ENCODE peak calls at places on chromosomes 13 and 19, in six cellular contexts. I, H, F, X, L and R are unnamed samples.

GRCh38 chr13:45473627-45474026 is 8.9 kb downstream of the COG3 start:
- DNase-seq in I (peak; percentile 37), X (no peak), F (no peak), L (peak; percentile 21), H (no peak), R (no peak)

GRCh38 chr19:1430201-1430621 is 8.0 kb upstream of the RPS15 start:
- DNase-seq in F (no peak), H (no peak), I (no peak), X (no peak), L (peak; percentile 60), R (no peak)

GRCh38 chr19:277581-278165 is 13.5 kb downstream of the PLPP2 start:
- DNase-seq in I (peak; percentile 77), H (peak; percentile 35), L (peak; percentile 83), X (peak; percentile 60), F (peak; percentile 63), R (peak; percentile 34)

GRCh38 chr19:12647490-12648071 is 19.0 kb downstream of the MAN2B1 start:
- DNase-seq in I (peak; percentile 92), X (peak; percentile 86), H (no peak), L (peak; percentile 68), F (no peak), R (no peak)

GRCh38 chr13:97028441-97029299 is 34.4 kb upstream of the OXGR1 start:
- DNase-seq in I (peak; percentile 37), X (peak; percentile 79), H (peak; percentile 40), F (peak; percentile 59), L (peak; percentile 96), R (peak; percentile 58)

GRCh38 chr13:45521292-45521691 is 56.6 kb downstream of the COG3 start:
- DNase-seq in F (no peak), H (peak; percentile 86), L (peak; percentile 38), I (no peak), X (no peak), R (peak; percentile 68)

GRCh38 chr19:28472843-28473242 is 740.1 kb downstream of the UQCRFS1 start:
- DNase-seq in F (no peak), L (peak; percentile 44), I (no peak), X (no peak), H (no peak), R (no peak)

GRCh38 chr13:20431687-20432384 is 93.8 kb downstream of the CRYL1 start:
- DNase-seq in H (no peak), F (no peak), X (no peak), L (no peak), I (no peak), R (no peak)

GRCh38 chr13:110057052-110057451 is 249.9 kb downstream of the COL4A1 start:
- DNase-seq in L (no peak), F (no peak), H (no peak), X (no peak), I (no peak), R (no peak)

GRCh38 chr19:38975861-38976271 is 324 bp upstream of the FBXO17 start:
- DNase-seq in L (peak; percentile 12), I (peak; percentile 56), H (peak; percentile 31), X (peak; percentile 68), F (peak; percentile 37), R (peak; percentile 61)

GRCh38 chr19:43596842-43597461 is 557 bp downstream of the ZNF576 start:
- DNase-seq in H (peak; percentile 13), X (no peak), L (no peak), I (no peak), F (no peak), R (peak; percentile 23)

GRCh38 chr19:49542446-49542845 is 14.6 kb downstream of the RCN3 start:
- DNase-seq in X (no peak), H (no peak), L (no peak), F (no peak), I (no peak), R (no peak)

GRCh38 chr13:40116008-40116407 is 460.5 kb downstream of the COG6 start:
- DNase-seq in L (peak; percentile 46), H (peak; percentile 40), I (no peak), X (no peak), F (no peak), R (peak; percentile 88)

GRCh38 chr19:23436318-23436717 is 41.0 kb upstream of the ZNF91 start:
- DNase-seq in X (peak; percentile 55), F (no peak), L (peak; percentile 15), H (no peak), I (no peak), R (no peak)

GRCh38 chr19:38549061-38549460 is 68.7 kb downstream of the MAP4K1 start:
- DNase-seq in I (no peak), X (no peak), L (no peak), H (no peak), F (no peak), R (no peak)

GRCh38 chr13:26929971-26930730 is 169.6 kb upstream of the GPR12 start:
- DNase-seq in F (peak; percentile 78), H (peak; percentile 64), X (peak; percentile 96), I (peak; percentile 83), L (peak; percentile 84), R (peak; percentile 71)

GRCh38 chr19:10720607-10721125 is 2.8 kb downstream of the DNM2 start:
- DNase-seq in X (no peak), F (no peak), L (no peak), I (no peak), H (no peak), R (no peak)

GRCh38 chr19:58550362-58551122 is 4.4 kb downstream of the CHMP2A start:
- DNase-seq in H (no peak), X (no peak), I (no peak), L (no peak), F (no peak), R (no peak)

GRCh38 chr19:35363001-35363590 is 4.8 kb downstream of the FFAR3 start:
- DNase-seq in H (no peak), F (no peak), L (no peak), X (no peak), I (peak; percentile 4), R (no peak)

GRCh38 chr13:106507560-106508274 is 27.7 kb downstream of the EFNB2 start:
- DNase-seq in L (peak; percentile 75), F (no peak), I (no peak), H (peak; percentile 95), X (no peak), R (peak; percentile 94)

GRCh38 chr19:8515317-8515716 is 1.4 kb upstream of the ZNF414 start:
- DNase-seq in H (no peak), F (no peak), X (no peak), L (no peak), I (no peak), R (no peak)

GRCh38 chr19:47036233-47036651 is 12.2 kb downstream of the TMEM160 start:
- DNase-seq in H (no peak), X (no peak), I (no peak), L (no peak), F (no peak), R (no peak)

GRCh38 chr19:2275588-2276428 is 6.2 kb downstream of the PEAK3 start:
- DNase-seq in L (peak; percentile 76), H (no peak), I (peak; percentile 64), X (no peak), F (no peak), R (no peak)

GRCh38 chr13:71499235-71499634 is 367.8 kb downstream of the DACH1 start:
- DNase-seq in X (no peak), H (no peak), L (no peak), F (no peak), I (no peak), R (peak; percentile 17)

GRCh38 chr13:39879286-39880035 is 224.0 kb downstream of the COG6 start:
- DNase-seq in X (no peak), L (no peak), F (no peak), H (no peak), I (no peak), R (no peak)

GRCh38 chr13:109704771-109705628 is 81.4 kb downstream of the IRS2 start:
- DNase-seq in H (no peak), I (no peak), X (no peak), L (peak; percentile 59), F (no peak), R (no peak)

DNA sequence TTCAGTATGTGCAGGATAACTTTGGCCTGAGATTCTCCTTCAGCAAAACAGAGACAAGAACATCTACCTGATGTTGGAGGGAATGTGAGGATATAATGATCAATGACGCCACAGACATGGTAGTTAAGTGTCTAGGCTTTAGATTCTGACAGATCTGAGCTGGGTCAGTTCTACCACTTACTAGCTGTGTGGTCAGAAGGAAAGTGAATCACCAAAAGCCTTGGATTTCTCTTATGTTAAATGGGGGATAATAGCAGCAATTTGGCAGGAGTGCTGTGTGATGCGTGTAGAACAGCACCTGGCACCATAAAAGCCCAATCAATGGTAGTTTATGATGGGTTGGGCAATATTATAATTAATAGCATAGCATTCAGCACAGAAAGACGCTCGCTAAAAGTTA is 41.7 kb downstream of the RXFP2 start:
- DNase-seq in L (no peak), X (no peak), H (peak; percentile 18), I (no peak), F (no peak), R (no peak)
- H3K14ac ChIP-seq in L (no peak overlapping the region), X (no peak overlapping the region), H (no peak overlapping the region), I (no peak overlapping the region), F (no peak overlapping the region), R (no peak overlapping the region)

DNA sequence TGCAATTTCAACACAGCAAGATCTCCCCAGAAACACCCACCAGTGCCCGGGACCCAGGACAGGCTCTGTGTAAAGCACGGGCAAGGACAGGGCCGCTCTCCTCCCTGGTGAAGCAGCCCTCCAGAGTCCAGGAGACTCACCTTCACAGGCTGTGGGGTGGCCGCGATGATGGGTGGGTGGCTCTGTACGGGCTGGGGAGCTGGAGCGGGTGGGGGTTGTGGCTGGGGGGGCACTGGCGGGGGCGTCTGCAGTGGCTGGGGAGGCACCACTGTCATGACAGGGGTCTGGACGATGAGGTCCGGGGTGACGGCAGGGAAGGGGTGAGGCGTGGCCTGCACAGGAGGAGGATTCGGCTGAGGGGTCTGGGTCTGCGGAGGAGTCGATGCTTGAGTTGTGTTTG is 33.0 kb upstream of the EPHX3 start:
- DNase-seq in I (no peak), F (no peak), L (no peak), H (no peak), X (no peak), R (no peak)
- H3K4me2 ChIP-seq in I (no peak overlapping the region), F (no peak overlapping the region), L (no peak overlapping the region), H (no peak overlapping the region), X (no peak overlapping the region), R (no peak overlapping the region)

GRCh38 chr19:5613466-5613865 is 9.1 kb downstream of the SAFB2 start:
- DNase-seq in L (no peak), X (no peak), F (no peak), H (no peak), I (no peak), R (no peak)
- H3K14ac ChIP-seq in L (no peak overlapping the region), X (no peak overlapping the region), F (no peak overlapping the region), H (no peak overlapping the region), I (no peak overlapping the region), R (no peak overlapping the region)

DNA sequence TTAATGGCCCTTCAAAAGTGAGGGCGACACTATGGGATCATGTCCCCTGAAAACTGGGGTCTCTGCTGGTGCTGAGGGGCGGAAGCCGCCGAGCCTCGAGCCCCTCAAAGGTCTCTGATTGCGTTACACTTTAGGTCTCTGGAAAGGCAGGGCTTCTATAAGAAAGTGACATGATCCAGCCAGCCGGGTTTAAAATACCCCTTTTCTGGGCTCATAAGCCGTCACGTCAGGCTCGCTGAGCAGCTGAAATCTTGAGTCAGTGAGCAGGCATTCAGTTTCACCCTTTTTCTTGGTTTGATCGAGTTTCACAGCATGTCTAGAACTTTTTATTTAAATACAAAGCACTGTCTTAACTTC is 600 bp upstream of the HMGB1 start:
- DNase-seq in H (peak; percentile 60), X (no peak), I (no peak), L (no peak), F (no peak), R (peak; percentile 62)
- H3K4me2 ChIP-seq in H (peak overlapping the region; percentile 64), X (peak overlapping the region; percentile 87), I (peak overlapping the region; percentile 37), L (peak overlapping the region; percentile 93), F (peak overlapping the region; percentile 58), R (peak overlapping the region; percentile 91)